ENCODE peak calls at places on chromosomes 13 and 19, in seven cellular contexts. X is right cardiac atrium, F is Peyer's patch, A is esophagus squamous epithelium, M is fibroblast of villous mesenchyme, U is fibroblast of lung, K is small intestine. R is an unnamed sample.

GRCh38 chr13:24307211-24308067 is 1.9 kb upstream of the C1QTNF9 start:
- DNase-seq in U (no peak), A (no peak), K (peak), F (no peak), X (peak), M (no peak), R (no peak)

GRCh38 chr19:18967358-18968146 is 26.5 kb upstream of the HOMER3 start:
- DNase-seq in A (peak), U (peak), K (no peak), F (no peak), M (peak), X (peak), R (no peak)

GRCh38 chr13:94251801-94252200 is 227.7 kb downstream of the DCT start:
- DNase-seq in A (no peak), K (no peak), F (no peak), M (no peak), X (peak), U (peak), R (no peak)

GRCh38 chr19:43524922-43525835 is 1.8 kb downstream of the ETHE1 start:
- DNase-seq in X (peak), A (no peak), F (peak), M (peak), K (peak), U (peak), R (no peak)

GRCh38 chr13:83515267-83515666 is 367.0 kb downstream of the SLITRK1 start:
- DNase-seq in X (no peak), A (no peak), F (no peak), U (peak), K (no peak), M (no peak), R (no peak)

GRCh38 chr13:32248789-32249188 is 66.4 kb downstream of the ZAR1L start:
- DNase-seq in A (no peak), F (no peak), M (no peak), U (no peak), K (no peak), X (no peak), R (no peak)

GRCh38 chr19:3969435-3970312 is 1.2 kb downstream of the DAPK3 start:
- DNase-seq in U (peak), K (peak), M (peak), A (no peak), F (no peak), X (no peak), R (no peak)

GRCh38 chr13:112443191-112444000 is 67.2 kb downstream of the SPACA7 start:
- DNase-seq in F (no peak), U (no peak), X (no peak), A (no peak), K (no peak), M (no peak), R (peak)

GRCh38 chr13:74135306-74136088 is 1.3 kb upstream of the KLF12 start:
- DNase-seq in K (peak), U (peak), M (peak), X (peak), A (no peak), F (peak), R (peak)

GRCh38 chr19:4547303-4548237 is 7.7 kb upstream of the LRG1 start:
- DNase-seq in F (no peak), U (no peak), X (no peak), K (peak), A (no peak), M (no peak), R (peak)

GRCh38 chr13:74219571-74219970 is 85.4 kb upstream of the KLF12 start:
- DNase-seq in A (no peak), K (no peak), X (no peak), F (no peak), M (no peak), U (peak), R (no peak)

GRCh38 chr13:114315074-114315785 is 927 bp downstream of the CHAMP1 start:
- DNase-seq in U (peak), M (no peak), F (no peak), K (no peak), A (no peak), X (no peak), R (no peak)

GRCh38 chr13:41463823-41464602 is 6.7 kb downstream of the RGCC start:
- DNase-seq in K (no peak), A (no peak), U (no peak), X (peak), F (peak), M (no peak), R (no peak)

GRCh38 chr19:14731200-14731599 is 41.4 kb downstream of the ZNF333 start:
- DNase-seq in F (no peak), X (no peak), M (no peak), U (no peak), K (no peak), A (no peak), R (no peak)

GRCh38 chr19:52935434-52935833 is 12.2 kb upstream of the ZNF888 start:
- DNase-seq in U (peak), K (no peak), F (no peak), M (peak), A (no peak), X (no peak), R (no peak)

GRCh38 chr13:76982051-76982450 is 9.8 kb upstream of the CLN5 start:
- DNase-seq in A (no peak), K (no peak), M (no peak), U (no peak), X (no peak), F (no peak), R (no peak)
- H3K4me3 ChIP-seq in A (no peak), K (no peak), M (no peak), U (no peak), X (no peak), F (no peak), R (no peak)

DNA sequence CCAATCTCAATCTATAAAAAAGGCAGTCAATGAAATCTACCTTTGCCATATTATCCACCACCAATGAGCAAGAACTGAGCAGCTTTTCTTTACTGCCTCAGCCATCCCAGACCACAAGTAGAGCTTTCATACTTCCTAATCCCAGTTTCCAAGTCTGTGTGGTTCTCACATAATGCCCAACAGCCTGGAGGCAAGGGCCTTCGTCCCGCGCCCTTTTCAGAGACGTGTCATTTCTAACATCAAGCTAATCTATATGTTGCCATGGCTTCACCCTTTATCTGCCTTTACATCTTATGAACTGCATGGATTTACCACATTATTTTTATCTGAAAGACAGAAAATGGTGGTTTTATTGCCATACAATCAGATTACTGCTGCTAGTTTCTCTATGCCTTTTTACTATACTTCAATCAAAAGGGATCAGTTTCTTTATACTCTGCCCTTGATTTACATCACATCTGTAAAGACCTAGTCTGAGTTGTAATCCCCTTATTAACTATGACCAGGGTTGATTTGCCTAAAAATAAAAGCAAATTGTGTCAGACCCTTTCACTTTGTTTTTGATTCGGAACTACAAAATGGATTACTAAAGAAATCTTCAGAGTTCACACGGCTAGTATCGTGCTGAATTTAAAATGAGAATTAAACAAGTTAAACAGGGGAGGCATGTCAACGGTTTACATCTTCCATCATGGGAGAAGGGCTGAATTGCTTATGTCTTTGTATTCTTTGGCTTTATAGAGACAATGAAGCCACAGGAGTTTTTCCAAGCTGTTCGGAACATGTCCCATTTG is 5.8 kb downstream of the EFNB2 start:
- DNase-seq in F (no peak), K (no peak), U (no peak), A (no peak), X (no peak), M (no peak), R (peak)
- H3K4me3 ChIP-seq in F (no peak), K (no peak), U (no peak), A (no peak), X (no peak), M (no peak), R (no peak)

GRCh38 chr13:99989376-99990044 is 7.9 kb downstream of the ZIC2 start:
- DNase-seq in A (no peak), M (no peak), X (no peak), U (no peak), F (no peak), K (no peak), R (no peak)
- H3K4me3 ChIP-seq in A (peak), M (no peak), X (no peak), U (no peak), F (no peak), K (no peak), R (no peak)

DNA sequence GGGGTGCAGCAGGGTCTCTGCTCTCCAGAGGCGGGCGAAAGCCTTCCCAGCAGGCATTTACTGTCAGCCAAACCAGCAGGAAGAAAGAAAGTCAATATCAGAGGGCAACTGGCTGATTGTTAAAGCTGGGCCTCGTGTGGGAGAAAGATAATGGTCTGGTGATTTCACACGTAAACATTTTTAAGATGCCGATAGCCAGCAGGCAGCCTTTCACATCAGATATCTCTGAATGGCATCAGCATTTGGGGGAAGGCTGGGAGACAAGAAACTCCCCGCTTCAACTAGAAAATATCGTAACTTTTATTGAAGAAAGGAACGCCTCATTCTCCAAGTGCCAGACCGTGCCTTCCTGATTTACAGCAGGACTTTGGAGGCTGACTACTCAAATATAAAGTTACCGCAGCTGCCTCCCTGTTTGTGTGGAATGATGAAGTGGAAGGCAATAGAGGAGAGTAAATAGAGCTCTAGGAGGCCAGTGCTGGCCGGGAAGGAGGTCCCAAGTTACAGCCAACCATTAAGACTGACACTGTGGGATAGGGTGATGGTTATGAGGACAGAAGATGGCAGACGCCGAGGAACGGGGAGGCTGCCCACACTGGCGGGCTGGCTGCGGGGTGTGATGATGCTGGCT is 284.3 kb upstream of the MAB21L1 start:
- DNase-seq in U (no peak), X (no peak), A (no peak), F (no peak), K (no peak), M (no peak), R (no peak)
- H3K4me3 ChIP-seq in U (no peak), X (no peak), A (no peak), F (no peak), K (no peak), M (no peak), R (no peak)